ENCODE peak calls at places on chromosome 13, in six cellular contexts. M, L, Q, B, P and X are unnamed samples.

GRCh38 chr13:44004881-44005280 is 125.2 kb downstream of the LACC1 start:
- DNase-seq in P (peak; percentile 53), B (no peak), L (no peak), M (no peak), Q (peak; percentile 54), X (no peak)

GRCh38 chr13:31968473-31968872 is 63.1 kb upstream of the FRY start:
- DNase-seq in M (no peak), Q (no peak), P (no peak), L (no peak), B (no peak), X (no peak)

GRCh38 chr13:74246398-74246975 is 112.3 kb upstream of the KLF12 start:
- DNase-seq in B (no peak), M (no peak), Q (no peak), L (no peak), P (no peak), X (no peak)

GRCh38 chr13:49697468-49697867 is 6.2 kb upstream of the EBPL start:
- DNase-seq in B (no peak), M (no peak), L (no peak), Q (no peak), P (no peak), X (no peak)

GRCh38 chr13:20090349-20090748 is 70.5 kb downstream of the GJA3 start:
- DNase-seq in Q (no peak), B (no peak), L (no peak), M (no peak), P (no peak), X (no peak)

GRCh38 chr13:77305276-77305675 is 21.6 kb downstream of the MYCBP2 start:
- DNase-seq in B (no peak), P (no peak), M (no peak), Q (no peak), L (no peak), X (no peak)

GRCh38 chr13:32211788-32212187 is 103.4 kb downstream of the ZAR1L start:
- DNase-seq in B (no peak), Q (no peak), M (no peak), L (no peak), P (peak; percentile 90), X (no peak)

GRCh38 chr13:39581177-39581576 is 21.8 kb downstream of the LHFPL6 start:
- DNase-seq in B (no peak), Q (no peak), M (no peak), P (no peak), L (no peak), X (no peak)

GRCh38 chr13:22285867-22286632 is 615.2 kb downstream of the FGF9 start:
- DNase-seq in M (no peak), B (no peak), Q (no peak), P (no peak), L (no peak), X (no peak)

GRCh38 chr13:43516401-43516826 is 270.4 kb downstream of the ENOX1 start:
- DNase-seq in Q (no peak), M (no peak), B (no peak), L (no peak), P (peak; percentile 41), X (no peak)

GRCh38 chr13:33519561-33520479 is 234.3 kb upstream of the STARD13 start:
- DNase-seq in P (peak; percentile 83), M (no peak), B (no peak), Q (no peak), L (no peak), X (no peak)

GRCh38 chr13:100735494-100735893 is 60.9 kb upstream of the TMTC4 start:
- DNase-seq in L (no peak), Q (no peak), B (no peak), M (no peak), P (no peak), X (no peak)

GRCh38 chr13:100734194-100734720 is 59.7 kb upstream of the TMTC4 start:
- DNase-seq in Q (no peak), P (no peak), M (no peak), L (no peak), B (no peak), X (no peak)

GRCh38 chr13:100733261-100733660 is 58.7 kb upstream of the TMTC4 start:
- DNase-seq in L (no peak), P (no peak), Q (no peak), B (no peak), M (no peak), X (no peak)

DNA sequence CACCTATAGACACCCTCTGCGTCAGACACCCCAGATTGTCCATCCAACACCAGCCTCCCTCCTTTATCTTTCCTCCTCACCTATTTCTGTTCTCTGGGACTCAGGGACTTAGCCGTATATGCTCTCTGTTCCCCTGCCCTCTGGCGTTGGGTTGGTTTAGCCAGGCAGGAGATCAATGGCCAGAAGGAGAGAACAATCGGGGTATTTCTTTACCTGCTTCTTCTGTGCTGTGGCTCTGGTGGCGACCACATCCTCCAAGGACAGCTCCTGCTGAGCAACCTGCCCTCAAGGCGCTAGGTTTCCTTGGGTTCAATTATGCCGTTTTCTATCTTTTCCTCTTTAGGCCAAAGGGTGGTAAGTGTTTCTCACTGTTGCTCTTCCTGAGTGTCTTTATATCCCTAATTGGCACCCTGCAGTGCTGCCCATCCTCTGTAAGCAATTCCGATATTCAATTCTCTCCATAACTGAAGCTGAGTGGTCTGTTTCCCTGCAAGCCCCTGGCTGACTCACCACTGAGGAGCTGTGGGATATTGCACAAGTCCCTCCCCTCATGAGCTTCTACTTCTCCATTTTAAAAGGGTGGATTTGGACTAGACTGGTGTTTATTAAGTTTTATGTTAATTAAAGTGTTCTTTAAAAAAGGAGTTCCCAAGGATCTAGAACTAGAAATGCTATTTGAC is 63.7 kb upstream of the TMTC4 start:
- DNase-seq in L (no peak), B (no peak), P (no peak), M (no peak), Q (no peak), X (no peak)
- TF ChIP-seq CTCF in L (no peak), B (no peak), P (no peak), M (no peak), Q (no peak), X (no peak)

GRCh38 chr13:23466144-23467002 is 32.9 kb upstream of the SACS start:
- DNase-seq in Q (peak; percentile 18), M (peak; percentile 45), P (peak; percentile 80), B (peak; percentile 71), L (peak; percentile 75), X (peak; percentile 37)
- TF ChIP-seq CTCF in Q (peak; percentile 51), M (peak; percentile 48), P (peak; percentile 77), B (peak; percentile 60), L (peak; percentile 38), X (peak; percentile 62)

DNA sequence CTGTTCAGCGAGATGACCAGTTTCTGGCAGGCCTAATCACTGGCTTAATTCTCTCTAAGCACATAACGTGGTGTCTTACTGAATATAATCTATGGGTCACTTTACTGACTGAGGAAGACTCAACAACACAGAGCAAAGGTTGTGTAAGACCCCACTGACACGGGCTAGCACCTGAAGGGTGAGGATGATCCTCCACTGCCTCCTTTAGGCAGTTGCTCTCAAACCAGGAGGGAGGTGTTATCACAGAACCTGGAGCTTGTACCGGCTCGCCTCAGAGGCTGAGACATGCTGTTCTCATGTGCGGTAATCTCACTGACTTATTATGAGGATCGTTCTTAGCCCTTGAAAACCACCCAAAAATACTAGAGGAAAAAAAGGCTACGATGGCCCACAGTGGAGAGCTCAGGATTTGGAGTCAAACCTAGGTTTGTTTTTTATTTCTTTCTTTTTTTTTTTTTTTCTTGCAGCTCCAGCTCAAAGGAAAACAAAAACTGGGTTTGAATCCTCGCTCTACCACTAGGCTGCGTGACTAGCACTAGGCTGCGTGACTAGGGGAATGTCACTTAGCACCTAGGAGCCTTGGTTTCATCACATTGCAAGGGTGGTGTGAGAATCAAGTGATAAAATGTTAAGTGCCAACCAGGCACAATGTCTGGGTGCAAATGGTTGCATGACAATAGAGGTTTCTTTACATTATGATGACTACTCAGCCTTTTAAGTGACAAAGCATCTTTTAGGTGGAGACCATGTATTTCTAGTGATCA is 28.1 kb downstream of the RCBTB2 start:
- DNase-seq in M (no peak), B (no peak), Q (no peak), L (no peak), P (no peak), X (no peak)
- TF ChIP-seq CTCF in M (no peak), B (no peak), Q (no peak), L (no peak), P (no peak), X (no peak)

GRCh38 chr13:100674848-100675659 is 459 bp upstream of the TMTC4 start:
- DNase-seq in M (peak; percentile 99), P (peak; percentile 98), B (peak; percentile 99), Q (peak; percentile 84), L (peak; percentile 100), X (peak; percentile 100)
- TF ChIP-seq CTCF in M (no peak), P (peak; percentile 73), B (peak; percentile 34), Q (peak; percentile 36), L (peak; percentile 28), X (peak; percentile 35)

GRCh38 chr13:59487883-59488282 is 675.8 kb downstream of the DIAPH3 start:
- DNase-seq in L (no peak), P (no peak), Q (no peak), B (no peak), M (no peak), X (no peak)
- TF ChIP-seq CTCF in L (no peak), P (peak; percentile 2), Q (no peak), B (no peak), M (no peak), X (peak; percentile 21)

DNA sequence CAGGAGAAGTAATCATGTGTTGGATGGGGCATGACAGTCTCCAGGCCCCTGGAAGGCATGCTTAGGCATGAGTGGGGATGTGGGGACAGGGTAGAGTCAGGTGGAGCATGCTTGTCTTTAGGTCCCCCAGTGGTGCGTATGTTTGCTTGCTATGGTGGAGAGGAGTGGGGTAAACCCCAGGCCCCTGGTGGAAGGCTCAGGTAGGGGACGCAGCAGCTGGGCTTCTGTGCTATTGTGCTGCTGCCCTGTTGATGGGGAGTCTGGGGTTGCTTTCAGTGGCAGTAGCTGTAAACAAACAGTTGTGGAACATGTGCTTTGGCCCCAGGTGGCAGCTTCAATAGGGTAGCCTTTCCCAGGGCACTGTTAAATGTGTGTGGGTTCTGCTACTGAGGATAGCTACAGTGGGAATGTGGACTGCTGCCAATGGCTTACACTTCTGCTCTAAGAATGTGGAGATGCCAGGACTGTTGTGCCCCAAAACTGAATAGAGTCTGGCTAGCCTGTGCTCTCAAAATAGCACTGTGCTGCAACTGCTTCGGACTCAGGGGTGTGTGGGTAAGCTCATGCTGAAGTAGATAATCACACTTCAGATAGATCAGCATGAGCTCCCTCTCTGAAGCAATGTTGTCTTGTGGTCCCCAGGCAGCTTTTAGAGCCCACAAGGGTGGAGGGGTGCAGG is 1257.3 kb downstream of the DIAPH3 start:
- DNase-seq in L (no peak), P (no peak), M (no peak), B (no peak), Q (no peak), X (no peak)
- TF ChIP-seq CTCF in L (no peak), P (no peak), M (no peak), B (no peak), Q (no peak), X (no peak)

GRCh38 chr13:106533940-106534843 is 1.3 kb downstream of the EFNB2 start:
- DNase-seq in P (peak; percentile 28), B (peak; percentile 30), Q (no peak), L (peak; percentile 53), M (peak; percentile 37), X (no peak)
- TF ChIP-seq CTCF in P (no peak), B (no peak), Q (peak; percentile 2), L (no peak), M (no peak), X (no peak)